ENCODE peak calls at places on chromosome 18, in four cellular contexts. N, U, E and Y are unnamed samples.

GRCh38 chr18:2932247-2933181 is 80.4 kb downstream of the LPIN2 start:
- DNase-seq in U (peak), N (peak), E (peak), Y (peak)

GRCh38 chr18:35753306-35753910 is 171.9 kb downstream of the GALNT1 start:
- DNase-seq in N (no peak), U (no peak), E (no peak), Y (no peak)

GRCh38 chr18:48922801-48923730 is 27.7 kb downstream of the SMAD7 start:
- DNase-seq in U (peak), N (no peak), E (no peak), Y (no peak)

GRCh38 chr18:37385846-37386435 is 179.7 kb downstream of the CELF4 start:
- DNase-seq in N (peak), E (no peak), U (peak), Y (peak)

GRCh38 chr18:62505669-62506494 is 16.9 kb upstream of the ZCCHC2 start:
- DNase-seq in E (peak), U (no peak), N (no peak), Y (no peak)

GRCh38 chr18:55819448-55819847 is 231.5 kb upstream of the TCF4 start:
- DNase-seq in N (no peak), U (no peak), E (no peak), Y (no peak)

GRCh38 chr18:48676756-48677368 is 138.0 kb downstream of the CTIF start:
- DNase-seq in U (peak), E (no peak), N (peak), Y (peak)

GRCh38 chr18:9711361-9712129 is 3.4 kb downstream of the RAB31 start:
- DNase-seq in U (no peak), E (peak), N (no peak), Y (no peak)

GRCh38 chr18:76697441-76697901 is 124.9 kb upstream of the ZNF236 start:
- DNase-seq in U (no peak), E (no peak), N (no peak), Y (no peak)

GRCh38 chr18:78352905-78353304 is 626.7 kb upstream of the SALL3 start:
- DNase-seq in N (no peak), U (no peak), E (no peak), Y (no peak)

GRCh38 chr18:896315-896714 is 8.4 kb upstream of the ADCYAP1 start:
- DNase-seq in U (no peak), E (no peak), N (no peak), Y (no peak)

GRCh38 chr18:48306838-48307237 is 102.3 kb downstream of the ZBTB7C start:
- DNase-seq in E (no peak), U (no peak), N (no peak), Y (no peak)

GRCh38 chr18:79394438-79395307 is 1.1 kb upstream of the NFATC1 start:
- DNase-seq in E (no peak), N (peak), U (no peak), Y (no peak)

GRCh38 chr18:46402396-46402795 is 254.6 kb downstream of the LOXHD1 start:
- DNase-seq in E (no peak), U (no peak), N (no peak), Y (no peak)

GRCh38 chr18:11999431-11999830 is 18.1 kb downstream of the IMPA2 start:
- DNase-seq in N (no peak), E (no peak), U (no peak), Y (no peak)

DNA sequence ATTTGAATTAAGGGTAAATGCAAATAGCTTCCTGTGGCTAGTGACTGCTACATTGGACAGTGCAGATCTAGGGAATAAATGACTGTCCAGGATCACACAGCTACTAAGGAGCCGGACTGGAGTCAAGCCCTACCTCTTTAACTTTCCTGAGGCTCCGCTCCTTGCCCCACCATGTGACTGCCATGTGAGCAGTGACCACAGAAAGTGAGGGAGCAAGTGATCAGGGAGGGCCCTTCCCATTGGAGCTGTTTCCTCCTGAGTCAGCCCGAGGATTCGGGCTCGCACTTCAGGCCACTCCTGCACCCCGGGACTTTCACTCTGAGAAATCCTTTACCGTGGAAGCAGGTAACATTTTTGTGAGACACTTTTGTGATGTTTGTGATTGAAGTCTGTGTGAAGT is 198.0 kb downstream of the ANKRD30B start:
- DNase-seq in U (no peak), N (no peak), E (no peak), Y (no peak)
- TF ChIP-seq BHLHE40 in U (no peak), N (no peak), E (no peak), Y (no peak)

DNA sequence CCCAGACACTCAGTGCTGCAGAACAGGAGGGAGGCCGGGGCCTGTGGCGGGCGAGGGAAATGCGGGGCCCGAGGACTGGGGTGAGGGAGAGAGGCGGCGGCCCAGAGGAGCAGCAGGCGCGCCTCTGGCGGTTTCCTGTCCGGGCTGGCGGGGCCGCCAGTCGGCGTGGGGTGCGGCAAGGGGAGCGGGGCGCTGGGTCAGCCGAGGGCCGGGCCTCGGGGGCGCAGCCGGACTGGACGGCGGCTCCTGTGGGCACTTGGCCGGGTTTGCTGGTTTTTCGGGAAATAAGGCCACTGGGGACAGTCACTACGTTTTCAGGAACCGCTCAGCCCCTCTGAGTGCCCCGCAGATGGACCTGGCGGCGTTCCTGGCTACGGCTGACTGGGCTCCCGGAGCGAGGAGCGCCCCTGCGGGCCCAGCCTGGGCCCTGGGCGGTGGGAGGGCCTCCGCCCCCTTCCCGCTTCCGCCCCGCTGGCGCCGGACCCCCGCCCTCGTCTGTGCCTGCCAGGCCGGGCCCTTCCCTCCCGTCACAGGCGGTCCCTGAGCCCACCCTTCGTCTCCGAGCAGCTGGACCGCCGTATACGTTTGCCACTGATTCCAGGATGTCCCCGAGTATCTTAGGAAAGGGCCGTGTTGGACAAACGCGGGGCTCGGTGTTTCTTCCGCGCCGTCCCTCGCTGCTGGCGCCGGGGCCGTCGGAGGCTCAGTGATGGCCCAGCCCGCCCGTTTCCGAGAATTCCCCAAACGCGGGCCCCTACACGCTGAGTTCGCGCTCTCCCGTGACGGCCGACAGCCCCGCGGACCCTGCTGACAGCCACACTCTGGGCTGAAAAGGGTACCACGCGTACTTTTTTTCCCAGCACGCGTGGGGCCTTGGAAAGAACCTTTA is 84.6 kb downstream of the FAM210A start:
- DNase-seq in U (no peak), E (no peak), N (no peak), Y (no peak)
- TF ChIP-seq TARDBP in U (no peak), E (no peak), N (no peak), Y (no peak)

GRCh38 chr18:58871514-58872490 is 7.1 kb downstream of the ZNF532 start:
- DNase-seq in E (no peak), U (no peak), N (no peak), Y (no peak)
- TF ChIP-seq BHLHE40 in E (no peak), U (no peak), N (no peak), Y (no peak)

DNA sequence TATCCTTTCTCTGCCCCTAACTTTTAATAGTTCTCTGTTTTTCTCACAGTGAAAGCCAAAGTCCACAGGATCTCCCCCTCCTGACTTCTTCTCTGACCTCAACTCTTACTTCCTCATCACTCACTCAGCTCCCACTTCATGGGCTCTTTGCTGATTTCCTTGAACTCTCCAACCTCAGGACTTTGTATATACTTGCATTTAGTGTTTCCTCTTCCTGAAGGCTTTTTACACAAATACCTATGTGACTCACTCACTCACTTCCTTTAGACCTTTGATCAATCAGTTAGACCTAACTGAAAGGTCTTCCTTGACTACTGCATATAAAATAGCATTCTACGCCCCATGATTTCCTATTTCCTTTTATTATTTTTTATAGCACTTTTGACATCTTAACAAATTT is 233.1 kb upstream of the MEX3C start:
- DNase-seq in U (no peak), E (no peak), N (no peak), Y (no peak)
- TF ChIP-seq TARDBP in U (no peak), E (no peak), N (no peak), Y (no peak)

GRCh38 chr18:69985239-69985638 is 37.6 kb upstream of the CD226 start:
- DNase-seq in N (no peak), E (no peak), U (no peak), Y (no peak)

GRCh38 chr18:69980982-69981804 is 33.5 kb upstream of the CD226 start:
- DNase-seq in E (no peak), U (no peak), N (no peak), Y (no peak)

GRCh38 chr18:69981948-69982347 is 34.3 kb upstream of the CD226 start:
- DNase-seq in N (no peak), E (no peak), U (no peak), Y (no peak)

GRCh38 chr18:69980509-69980908 is 32.8 kb upstream of the CD226 start:
- DNase-seq in E (no peak), U (no peak), N (no peak), Y (no peak)

GRCh38 chr18:69982417-69982816 is 34.7 kb upstream of the CD226 start:
- DNase-seq in U (no peak), N (no peak), E (no peak), Y (no peak)
- TF ChIP-seq BHLHE40 in U (no peak), N (no peak), E (no peak), Y (no peak)